ENCODE peak calls at places on chromosomes 4 and X, in eight cellular contexts. O, L, A, T, Q, X, I and U are unnamed samples.

GRCh38 chrX:103405009-103405333 is 28.6 kb downstream of the BEX3 start:
- DNase-seq in A (no peak), O (no peak), L (no peak), T (no peak), Q (peak; percentile 2), X (no peak), I (no peak), U (no peak)

GRCh38 chr4:76197971-76198410 is 15.6 kb downstream of the SCARB2 start:
- DNase-seq in T (no peak), A (no peak), X (peak; percentile 57), I (peak; percentile 98), L (no peak), O (peak; percentile 8), Q (no peak), U (peak; percentile 54)

GRCh38 chrX:118569676-118570075 is 74.1 kb downstream of the DOCK11 start:
- DNase-seq in L (no peak), Q (no peak), O (no peak), A (no peak), X (no peak), T (no peak), I (no peak), U (no peak)

GRCh38 chr4:108821056-108821925 is 58.4 kb upstream of the ETNPPL start:
- DNase-seq in L (no peak), Q (no peak), A (no peak), O (no peak), I (no peak), X (no peak), T (no peak), U (no peak)

GRCh38 chr4:40840255-40840984 is 90.7 kb downstream of the NSUN7 start:
- DNase-seq in L (peak; percentile 48), T (no peak), Q (no peak), X (peak; percentile 69), I (no peak), O (no peak), A (no peak), U (no peak)

GRCh38 chrX:72121381-72121780 is 10.3 kb downstream of the RTL5 start:
- DNase-seq in I (no peak), Q (no peak), A (no peak), O (no peak), T (no peak), X (peak; percentile 42), L (no peak), U (no peak)

GRCh38 chr4:159346681-159347080 is 243.8 kb downstream of the RAPGEF2 start:
- DNase-seq in A (no peak), X (no peak), I (no peak), O (no peak), Q (no peak), L (no peak), T (no peak), U (no peak)

GRCh38 chr4:178293601-178294000 is 851.4 kb upstream of the AGA start:
- DNase-seq in I (no peak), T (no peak), O (no peak), L (no peak), Q (no peak), A (no peak), X (no peak), U (no peak)